ENCODE peak calls at places on chromosomes 2 and 18, in four cellular contexts. One of them, this sample, is unnamed.

GRCh38 chr2:229675569-229675968 is 38.8 kb downstream of the DNER start:
- DNase-seq in astrocyte of the spinal cord: no peak
- DNase-seq in fibroblast of mammary gland: no peak
- DNase-seq in fibroblast of villous mesenchyme: no peak
- DNase-seq in this sample: no peak

GRCh38 chr2:109223490-109223889 is 94.5 kb downstream of the SH3RF3 start:
- DNase-seq in astrocyte of the spinal cord: no peak
- DNase-seq in fibroblast of mammary gland: no peak
- DNase-seq in fibroblast of villous mesenchyme: no peak
- DNase-seq in this sample: no peak

GRCh38 chr18:73827801-73828200 is 319.8 kb downstream of the FBXO15 start:
- DNase-seq in fibroblast of mammary gland: no peak
- DNase-seq in fibroblast of villous mesenchyme: no peak
- DNase-seq in astrocyte of the spinal cord: no peak
- DNase-seq in this sample: no peak

GRCh38 chr2:211455225-211455841 is 898.9 kb downstream of the CPS1 start:
- DNase-seq in fibroblast of mammary gland: peak; percentile 50
- DNase-seq in astrocyte of the spinal cord: peak; percentile 65
- DNase-seq in fibroblast of villous mesenchyme: peak; percentile 23
- DNase-seq in this sample: peak; percentile 70

GRCh38 chr2:96408631-96409542 is 73.3 kb downstream of the NCAPH start:
- DNase-seq in astrocyte of the spinal cord: peak; percentile 47
- DNase-seq in fibroblast of villous mesenchyme: no peak
- DNase-seq in fibroblast of mammary gland: peak; percentile 4
- DNase-seq in this sample: peak; percentile 79

GRCh38 chr2:20916604-20917286 is 93.8 kb upstream of the LDAH start:
- DNase-seq in astrocyte of the spinal cord: no peak
- DNase-seq in fibroblast of mammary gland: peak; percentile 4
- DNase-seq in fibroblast of villous mesenchyme: peak; percentile 21
- DNase-seq in this sample: peak; percentile 6

GRCh38 chr2:227267406-227268115 is 57.5 kb upstream of the MFF start:
- DNase-seq in astrocyte of the spinal cord: no peak
- DNase-seq in fibroblast of mammary gland: no peak
- DNase-seq in fibroblast of villous mesenchyme: peak; percentile 19
- DNase-seq in this sample: no peak

GRCh38 chr2:135925571-135925970 is 49.3 kb upstream of the MCM6 start:
- DNase-seq in fibroblast of villous mesenchyme: peak; percentile 20
- DNase-seq in fibroblast of mammary gland: peak; percentile 55
- DNase-seq in astrocyte of the spinal cord: peak; percentile 51
- DNase-seq in this sample: peak; percentile 28

GRCh38 chr2:197075754-197076337 is 149.3 kb upstream of the PGAP1 start:
- DNase-seq in fibroblast of mammary gland: peak; percentile 28
- DNase-seq in astrocyte of the spinal cord: no peak
- DNase-seq in fibroblast of villous mesenchyme: no peak
- DNase-seq in this sample: peak; percentile 32

GRCh38 chr2:97998431-97998830 is 2.7 kb upstream of the TMEM131 start:
- DNase-seq in fibroblast of villous mesenchyme: no peak
- DNase-seq in fibroblast of mammary gland: no peak
- DNase-seq in astrocyte of the spinal cord: no peak
- DNase-seq in this sample: no peak

GRCh38 chr2:112879491-112880041 is 31.4 kb upstream of the IL37 start:
- DNase-seq in fibroblast of villous mesenchyme: no peak
- DNase-seq in astrocyte of the spinal cord: no peak
- DNase-seq in fibroblast of mammary gland: no peak
- DNase-seq in this sample: no peak

GRCh38 chr2:197292614-197293013 is 18.0 kb downstream of the ANKRD44 start:
- DNase-seq in fibroblast of mammary gland: no peak
- DNase-seq in fibroblast of villous mesenchyme: no peak
- DNase-seq in astrocyte of the spinal cord: no peak
- DNase-seq in this sample: no peak

GRCh38 chr2:37000273-37000780 is 34.0 kb upstream of the STRN start:
- DNase-seq in fibroblast of villous mesenchyme: no peak
- DNase-seq in astrocyte of the spinal cord: no peak
- DNase-seq in fibroblast of mammary gland: peak; percentile 37
- DNase-seq in this sample: peak; percentile 13

GRCh38 chr2:30871980-30872789 is 64.9 kb upstream of the CAPN13 start:
- DNase-seq in fibroblast of villous mesenchyme: no peak
- DNase-seq in astrocyte of the spinal cord: no peak
- DNase-seq in fibroblast of mammary gland: no peak
- DNase-seq in this sample: no peak

GRCh38 chr2:137165968-137166367 is 400.6 kb downstream of the THSD7B start:
- DNase-seq in astrocyte of the spinal cord: no peak
- DNase-seq in fibroblast of villous mesenchyme: no peak
- DNase-seq in fibroblast of mammary gland: no peak
- DNase-seq in this sample: no peak

GRCh38 chr2:16962459-16962858 is 296.8 kb upstream of the CYRIA start:
- DNase-seq in astrocyte of the spinal cord: no peak
- DNase-seq in fibroblast of villous mesenchyme: no peak
- DNase-seq in fibroblast of mammary gland: no peak
- DNase-seq in this sample: no peak

GRCh38 chr18:78492064-78492812 is 487.4 kb upstream of the SALL3 start:
- DNase-seq in fibroblast of mammary gland: no peak
- DNase-seq in fibroblast of villous mesenchyme: no peak
- DNase-seq in astrocyte of the spinal cord: no peak
- DNase-seq in this sample: no peak

GRCh38 chr2:48589170-48589767 is 28.4 kb upstream of the GTF2A1L start:
- DNase-seq in fibroblast of villous mesenchyme: peak; percentile 53
- DNase-seq in fibroblast of mammary gland: peak; percentile 58
- DNase-seq in astrocyte of the spinal cord: peak; percentile 53
- DNase-seq in this sample: peak; percentile 72

GRCh38 chr2:71742953-71743601 is 289.7 kb downstream of the DYSF start:
- DNase-seq in fibroblast of villous mesenchyme: peak; percentile 96
- DNase-seq in astrocyte of the spinal cord: peak; percentile 97
- DNase-seq in fibroblast of mammary gland: peak; percentile 94
- DNase-seq in this sample: peak; percentile 90

GRCh38 chr2:241354668-241355658 is 1.1 kb upstream of the FARP2 start:
- DNase-seq in astrocyte of the spinal cord: peak; percentile 81
- DNase-seq in fibroblast of mammary gland: peak; percentile 79
- DNase-seq in fibroblast of villous mesenchyme: peak; percentile 83
- DNase-seq in this sample: peak; percentile 79

GRCh38 chr2:241358470-241358869 is 2.4 kb downstream of the FARP2 start:
- DNase-seq in fibroblast of villous mesenchyme: no peak
- DNase-seq in fibroblast of mammary gland: no peak
- DNase-seq in astrocyte of the spinal cord: no peak
- DNase-seq in this sample: peak; percentile 22

GRCh38 chr2:241357531-241357930 is 1.4 kb downstream of the FARP2 start:
- DNase-seq in astrocyte of the spinal cord: no peak
- DNase-seq in fibroblast of villous mesenchyme: no peak
- DNase-seq in fibroblast of mammary gland: no peak
- DNase-seq in this sample: no peak

GRCh38 chr2:241356871-241357260 is 781 bp downstream of the FARP2 start:
- DNase-seq in fibroblast of villous mesenchyme: no peak
- DNase-seq in astrocyte of the spinal cord: no peak
- DNase-seq in fibroblast of mammary gland: no peak
- DNase-seq in this sample: no peak

GRCh38 chr2:241355983-241356870 is at the start of gene FARP2:
- DNase-seq in fibroblast of mammary gland: peak; percentile 97
- DNase-seq in astrocyte of the spinal cord: peak; percentile 99
- DNase-seq in fibroblast of villous mesenchyme: peak; percentile 99
- DNase-seq in this sample: peak; percentile 99
- TF ChIP-seq CTCF in fibroblast of mammary gland: no peak
- TF ChIP-seq CTCF in astrocyte of the spinal cord: no peak
- TF ChIP-seq CTCF in fibroblast of villous mesenchyme: no peak
- TF ChIP-seq CTCF in this sample: no peak

GRCh38 chr2:221504905-221505304 is 67.2 kb downstream of the EPHA4 start:
- DNase-seq in astrocyte of the spinal cord: no peak
- DNase-seq in fibroblast of mammary gland: no peak
- DNase-seq in fibroblast of villous mesenchyme: no peak
- DNase-seq in this sample: no peak
- H3K4me3 ChIP-seq in astrocyte of the spinal cord: no peak overlapping the region
- H3K4me3 ChIP-seq in fibroblast of mammary gland: no peak overlapping the region
- H3K4me3 ChIP-seq in fibroblast of villous mesenchyme: no peak overlapping the region
- H3K4me3 ChIP-seq in this sample: no peak overlapping the region

GRCh38 chr18:24026457-24026856 is 11.9 kb downstream of the TTC39C start:
- DNase-seq in fibroblast of mammary gland: no peak
- DNase-seq in astrocyte of the spinal cord: no peak
- DNase-seq in fibroblast of villous mesenchyme: no peak
- DNase-seq in this sample: no peak

GRCh38 chr18:24021505-24021904 is 7.0 kb downstream of the TTC39C start:
- DNase-seq in fibroblast of mammary gland: no peak
- DNase-seq in fibroblast of villous mesenchyme: no peak
- DNase-seq in astrocyte of the spinal cord: no peak
- DNase-seq in this sample: no peak

GRCh38 chr18:24022141-24022540 is 7.6 kb downstream of the TTC39C start:
- DNase-seq in fibroblast of mammary gland: peak; percentile 63
- DNase-seq in fibroblast of villous mesenchyme: peak; percentile 24
- DNase-seq in astrocyte of the spinal cord: peak; percentile 79
- DNase-seq in this sample: peak; percentile 39

GRCh38 chr18:24024425-24024824 is 9.9 kb downstream of the TTC39C start:
- DNase-seq in astrocyte of the spinal cord: no peak
- DNase-seq in fibroblast of mammary gland: no peak
- DNase-seq in fibroblast of villous mesenchyme: no peak
- DNase-seq in this sample: no peak

GRCh38 chr18:24023185-24023814 is 8.7 kb downstream of the TTC39C start:
- DNase-seq in fibroblast of mammary gland: no peak
- DNase-seq in astrocyte of the spinal cord: no peak
- DNase-seq in fibroblast of villous mesenchyme: no peak
- DNase-seq in this sample: no peak
- TF ChIP-seq CTCF in fibroblast of mammary gland: peak; percentile 4
- TF ChIP-seq CTCF in astrocyte of the spinal cord: no peak
- TF ChIP-seq CTCF in fibroblast of villous mesenchyme: no peak
- TF ChIP-seq CTCF in this sample: no peak

GRCh38 chr2:39411186-39411944 is 25.7 kb downstream of the MAP4K3 start:
- DNase-seq in fibroblast of mammary gland: peak; percentile 93
- DNase-seq in astrocyte of the spinal cord: peak; percentile 85
- DNase-seq in fibroblast of villous mesenchyme: peak; percentile 71
- DNase-seq in this sample: peak; percentile 74
- H3K4me3 ChIP-seq in fibroblast of mammary gland: no peak overlapping the region
- H3K4me3 ChIP-seq in astrocyte of the spinal cord: no peak overlapping the region
- H3K4me3 ChIP-seq in fibroblast of villous mesenchyme: no peak overlapping the region
- H3K4me3 ChIP-seq in this sample: no peak overlapping the region

GRCh38 chr2:232230557-232230956 is 148.0 kb upstream of the ALPP start:
- DNase-seq in astrocyte of the spinal cord: no peak
- DNase-seq in fibroblast of mammary gland: peak; percentile 23
- DNase-seq in fibroblast of villous mesenchyme: no peak
- DNase-seq in this sample: peak; percentile 24
- TF ChIP-seq CTCF in astrocyte of the spinal cord: peak; percentile 19
- TF ChIP-seq CTCF in fibroblast of mammary gland: peak; percentile 21
- TF ChIP-seq CTCF in fibroblast of villous mesenchyme: peak; percentile 37
- TF ChIP-seq CTCF in this sample: peak; percentile 26

GRCh38 chr2:105397025-105397722 is 1.7 kb downstream of the FHL2 start:
- DNase-seq in astrocyte of the spinal cord: no peak
- DNase-seq in fibroblast of villous mesenchyme: peak; percentile 49
- DNase-seq in fibroblast of mammary gland: no peak
- DNase-seq in this sample: peak; percentile 49
- H3K4me3 ChIP-seq in astrocyte of the spinal cord: peak overlapping the region; percentile 100
- H3K4me3 ChIP-seq in fibroblast of villous mesenchyme: peak overlapping the region; percentile 100
- H3K4me3 ChIP-seq in fibroblast of mammary gland: peak overlapping the region; percentile 100
- H3K4me3 ChIP-seq in this sample: peak overlapping the region; percentile 96

GRCh38 chr2:154507186-154507585 is 191.3 kb upstream of the KCNJ3 start:
- DNase-seq in fibroblast of mammary gland: no peak
- DNase-seq in astrocyte of the spinal cord: no peak
- DNase-seq in fibroblast of villous mesenchyme: no peak
- DNase-seq in this sample: no peak
- TF ChIP-seq CTCF in fibroblast of mammary gland: no peak
- TF ChIP-seq CTCF in astrocyte of the spinal cord: no peak
- TF ChIP-seq CTCF in fibroblast of villous mesenchyme: no peak
- TF ChIP-seq CTCF in this sample: no peak

GRCh38 chr2:190408538-190409271 is 550 bp downstream of the MFSD6 start:
- DNase-seq in fibroblast of villous mesenchyme: no peak
- DNase-seq in fibroblast of mammary gland: no peak
- DNase-seq in astrocyte of the spinal cord: peak; percentile 14
- DNase-seq in this sample: no peak

GRCh38 chr2:190407662-190408537 is at the start of gene MFSD6:
- DNase-seq in fibroblast of mammary gland: no peak
- DNase-seq in fibroblast of villous mesenchyme: no peak
- DNase-seq in astrocyte of the spinal cord: no peak
- DNase-seq in this sample: no peak

GRCh38 chr2:190409616-190410015 is 1.5 kb downstream of the MFSD6 start:
- DNase-seq in astrocyte of the spinal cord: no peak
- DNase-seq in fibroblast of mammary gland: no peak
- DNase-seq in fibroblast of villous mesenchyme: no peak
- DNase-seq in this sample: no peak

GRCh38 chr2:190412971-190413370 is 4.8 kb downstream of the MFSD6 start:
- DNase-seq in fibroblast of villous mesenchyme: no peak
- DNase-seq in fibroblast of mammary gland: no peak
- DNase-seq in astrocyte of the spinal cord: no peak
- DNase-seq in this sample: no peak

DNA sequence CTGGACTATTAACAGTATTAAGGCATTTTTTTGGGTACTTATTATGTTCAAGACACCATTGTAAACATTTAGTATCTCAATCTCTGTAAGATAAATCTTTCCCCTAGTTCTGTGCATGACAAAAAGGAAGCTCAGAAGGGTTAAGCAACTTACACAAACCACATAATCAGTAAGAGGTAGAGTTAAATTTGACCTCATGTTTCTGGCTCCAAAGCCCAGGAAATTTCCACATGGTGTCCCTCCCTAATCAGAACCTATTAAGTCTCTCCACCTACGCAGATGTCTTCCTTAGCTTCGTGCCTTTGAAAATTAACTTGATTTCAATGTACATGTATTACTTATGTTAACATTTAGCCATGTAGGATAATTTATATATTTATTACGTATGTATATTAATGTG is 2.0 kb downstream of the MFSD6 start:
- DNase-seq in astrocyte of the spinal cord: no peak
- DNase-seq in fibroblast of villous mesenchyme: no peak
- DNase-seq in fibroblast of mammary gland: no peak
- DNase-seq in this sample: no peak
- H3K4me3 ChIP-seq in astrocyte of the spinal cord: no peak overlapping the region
- H3K4me3 ChIP-seq in fibroblast of villous mesenchyme: no peak overlapping the region
- H3K4me3 ChIP-seq in fibroblast of mammary gland: no peak overlapping the region
- H3K4me3 ChIP-seq in this sample: no peak overlapping the region

GRCh38 chr18:75727479-75727878 is 300.0 kb upstream of the SMIM21 start:
- DNase-seq in fibroblast of mammary gland: peak; percentile 39
- DNase-seq in fibroblast of villous mesenchyme: peak; percentile 39
- DNase-seq in astrocyte of the spinal cord: peak; percentile 20
- DNase-seq in this sample: peak; percentile 29
- TF ChIP-seq CTCF in fibroblast of mammary gland: peak; percentile 55
- TF ChIP-seq CTCF in fibroblast of villous mesenchyme: peak; percentile 70
- TF ChIP-seq CTCF in astrocyte of the spinal cord: peak; percentile 56
- TF ChIP-seq CTCF in this sample: peak; percentile 50

GRCh38 chr2:101258804-101259203 is 6.1 kb downstream of the CNOT11 start:
- DNase-seq in fibroblast of villous mesenchyme: no peak
- DNase-seq in astrocyte of the spinal cord: no peak
- DNase-seq in fibroblast of mammary gland: no peak
- DNase-seq in this sample: no peak
- H3K4me3 ChIP-seq in fibroblast of villous mesenchyme: no peak overlapping the region
- H3K4me3 ChIP-seq in astrocyte of the spinal cord: no peak overlapping the region
- H3K4me3 ChIP-seq in fibroblast of mammary gland: no peak overlapping the region
- H3K4me3 ChIP-seq in this sample: no peak overlapping the region